ENCODE peak calls at places on chromosomes 16 and 17, in four cellular contexts. W is LoVo; A is HL-60; C is stimulated activated CD4-positive, alpha-beta T cell treated with anti-CD3 and anti-CD28 coated beads, Interleukin-2, amount 100 ng/mL, for 48 hours. U is an unnamed sample.

GRCh38 chr17:43517615-43518386 is 28.3 kb downstream of the ETV4 start:
- DNase-seq in W (no peak), A (no peak), C (no peak), U (no peak)

GRCh38 chr16:88616320-88616719 is 22.1 kb upstream of the IL17C start:
- DNase-seq in W (no peak), A (no peak), C (no peak), U (no peak)

GRCh38 chr17:64508683-64509082 is 1.9 kb downstream of the CEP95 start:
- DNase-seq in W (no peak), A (no peak), C (no peak), U (no peak)

GRCh38 chr17:57211010-57211411 is 45.3 kb upstream of the MSI2 start:
- DNase-seq in W (no peak), A (no peak), C (no peak), U (no peak)

GRCh38 chr16:1500465-1501150 is 7.4 kb downstream of the TELO2 start:
- DNase-seq in W (no peak), A (no peak), C (no peak), U (no peak)

GRCh38 chr16:86929149-86929871 is 351.0 kb downstream of the FOXL1 start:
- DNase-seq in W (no peak), A (no peak), C (no peak), U (no peak)

GRCh38 chr16:31696968-31697743 is 169.5 kb downstream of the AHSP start:
- DNase-seq in W (peak), A (no peak), C (no peak), U (peak)

GRCh38 chr16:65068151-65068740 is 53.6 kb downstream of the CDH11 start:
- DNase-seq in W (no peak), A (no peak), C (no peak), U (no peak)

GRCh38 chr17:66576473-66576872 is 258.4 kb upstream of the CACNG5 start:
- DNase-seq in W (no peak), A (no peak), C (no peak), U (no peak)

GRCh38 chr17:44108440-44109311 is 14.8 kb downstream of the HDAC5 start:
- DNase-seq in W (no peak), A (no peak), C (no peak), U (no peak)

GRCh38 chr16:90083139-90083538 is 6.0 kb upstream of the PRDM7 start:
- DNase-seq in W (no peak), A (no peak), C (no peak), U (no peak)